ENCODE peak calls at places on chromosomes 7 and 10, in four cellular contexts. K, I, C and G are unnamed samples.

GRCh38 chr10:33055636-33056035 is 97.6 kb upstream of the ITGB1 start:
- DNase-seq in K (no peak), I (no peak), C (no peak), G (no peak)

GRCh38 chr7:20241491-20242261 is 24.5 kb upstream of the MACC1 start:
- DNase-seq in K (no peak), I (no peak), C (no peak), G (no peak)

GRCh38 chr10:11345224-11346054 is 266.0 kb downstream of the USP6NL start:
- DNase-seq in K (no peak), I (no peak), C (peak; percentile 26), G (peak; percentile 24)

GRCh38 chr7:1649751-1650326 is 20.2 kb upstream of the ELFN1 start:
- DNase-seq in K (no peak), I (no peak), C (no peak), G (no peak)

GRCh38 chr7:20352573-20353304 is 22.0 kb downstream of the ITGB8 start:
- DNase-seq in K (no peak), I (no peak), C (no peak), G (no peak)

GRCh38 chr7:95867309-95867708 is 95.0 kb downstream of the DYNC1I1 start:
- DNase-seq in K (no peak), I (no peak), C (no peak), G (peak; percentile 10)

GRCh38 chr7:106110238-106110560 is 1.9 kb downstream of the SYPL1 start:
- DNase-seq in K (no peak), I (no peak), C (peak; percentile 60), G (no peak)

GRCh38 chr7:114422478-114423217 is 8.0 kb downstream of the FOXP2 start:
- DNase-seq in K (no peak), I (no peak), C (no peak), G (peak; percentile 29)

GRCh38 chr10:60575105-60575504 is 185.4 kb upstream of the ANK3 start:
- DNase-seq in K (no peak), I (no peak), C (no peak), G (no peak)

GRCh38 chr10:119301397-119301796 is 94.0 kb downstream of the GRK5 start:
- DNase-seq in K (no peak), I (no peak), C (peak; percentile 28), G (no peak)

GRCh38 chr7:1520574-1521234 is 9.8 kb upstream of the MAFK start:
- DNase-seq in K (no peak), I (no peak), C (no peak), G (no peak)

GRCh38 chr10:1074748-1075358 is 18.7 kb downstream of the WDR37 start:
- DNase-seq in K (no peak), I (no peak), C (peak; percentile 12), G (no peak)

GRCh38 chr7:977326-978048 is 2.1 kb upstream of the COX19 start:
- DNase-seq in K (no peak), I (peak; percentile 84), C (no peak), G (peak; percentile 56)

GRCh38 chr7:158078161-158078910 is 509.3 kb downstream of the PTPRN2 start:
- DNase-seq in K (no peak), I (no peak), C (no peak), G (no peak)

GRCh38 chr10:129528376-129528978 is 61.4 kb downstream of the MGMT start:
- DNase-seq in K (no peak), I (no peak), C (no peak), G (no peak)

GRCh38 chr10:122062831-122063674 is 74.1 kb downstream of the TACC2 start:
- DNase-seq in K (peak; percentile 80), I (peak; percentile 90), C (no peak), G (peak; percentile 47)

GRCh38 chr7:1386623-1387220 is 72.5 kb downstream of the MICALL2 start:
- DNase-seq in K (no peak), I (no peak), C (no peak), G (no peak)

GRCh38 chr10:29618341-29619171 is 16.2 kb downstream of the SVIL start:
- DNase-seq in K (no peak), I (no peak), C (no peak), G (peak; percentile 45)

GRCh38 chr10:16720812-16721211 is 96.4 kb downstream of the RSU1 start:
- DNase-seq in K (no peak), I (no peak), C (no peak), G (no peak)

GRCh38 chr10:84264611-84265141 is 19.8 kb downstream of the RGR start:
- DNase-seq in K (peak; percentile 58), I (no peak), C (peak; percentile 66), G (peak; percentile 84)

GRCh38 chr10:26368463-26368862 is 69.7 kb upstream of the APBB1IP start:
- DNase-seq in K (no peak), I (no peak), C (no peak), G (no peak)

GRCh38 chr7:74092964-74093339 is 9.3 kb downstream of the LIMK1 start:
- DNase-seq in K (peak; percentile 77), I (peak; percentile 87), C (peak; percentile 85), G (no peak)

GRCh38 chr7:71566991-71567390 is 435.0 kb downstream of the GALNT17 start:
- DNase-seq in K (no peak), I (no peak), C (no peak), G (no peak)

GRCh38 chr10:130914377-130914776 is 397.1 kb downstream of the TCERG1L start:
- DNase-seq in K (no peak), I (no peak), C (no peak), G (peak; percentile 59)

GRCh38 chr10:30671011-30671616 is 41.6 kb upstream of the LYZL2 start:
- DNase-seq in K (no peak), I (no peak), C (peak; percentile 66), G (peak; percentile 70)

GRCh38 chr7:13115157-13115772 is 427.8 kb downstream of the ARL4A start:
- DNase-seq in K (no peak), I (no peak), C (no peak), G (peak; percentile 79)

GRCh38 chr7:100367251-100367620 is 6.1 kb upstream of the PILRA start:
- DNase-seq in K (no peak), I (peak; percentile 37), C (no peak), G (no peak)

GRCh38 chr10:78894841-78895195 is 173.9 kb upstream of the ZMIZ1 start:
- DNase-seq in K (no peak), I (no peak), C (no peak), G (no peak)

GRCh38 chr10:118106426-118106825 is 59.7 kb upstream of the RAB11FIP2 start:
- DNase-seq in K (no peak), I (no peak), C (peak; percentile 5), G (peak; percentile 43)

GRCh38 chr7:112448376-112448775 is 1.9 kb upstream of the IFRD1 start:
- DNase-seq in K (no peak), I (no peak), C (no peak), G (no peak)

GRCh38 chr7:148630078-148630477 is 39.5 kb downstream of the C7orf33 start:
- DNase-seq in K (no peak), I (no peak), C (no peak), G (no peak)

GRCh38 chr10:2933041-2933440 is 134.3 kb upstream of the PFKP start:
- DNase-seq in K (no peak), I (no peak), C (no peak), G (no peak)

GRCh38 chr7:22361795-22362194 is 4.8 kb upstream of the RAPGEF5 start:
- DNase-seq in K (no peak), I (no peak), C (no peak), G (no peak)

GRCh38 chr10:91939653-91940052 is 16.1 kb downstream of the BTAF1 start:
- DNase-seq in K (no peak), I (no peak), C (no peak), G (no peak)

DNA sequence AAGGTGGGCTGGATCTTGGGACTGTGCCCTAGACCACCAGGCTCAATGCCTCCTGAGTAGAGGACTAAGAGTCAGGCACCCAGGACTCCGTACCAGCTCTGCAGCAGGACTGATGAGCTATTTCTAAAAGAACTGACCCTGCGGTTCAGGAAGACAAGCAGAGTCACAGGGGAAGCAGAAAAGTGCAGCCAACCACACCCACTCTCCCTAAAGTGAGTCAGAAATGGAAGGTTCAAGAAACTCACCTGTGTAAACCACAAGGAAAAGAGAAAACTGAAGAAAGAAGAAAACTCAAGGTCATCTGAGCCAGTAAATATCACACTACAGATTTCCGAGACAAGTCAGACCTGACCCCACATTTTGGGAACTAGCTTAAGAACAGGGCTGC is 2.5 kb downstream of the PARP12 start:
- DNase-seq in K (no peak), I (no peak), C (no peak), G (no peak)
- H3K4me1 ChIP-seq in K (peaks cover 51% of the 10 kb centered on the region), I (peaks cover 20% of the 10 kb centered on the region), C (peaks cover 7% of the 10 kb centered on the region), G (no peaks in the 10 kb centered on the region)

GRCh38 chr7:151692721-151693120 is 173.0 kb upstream of the RHEB start:
- DNase-seq in K (peak; percentile 49), I (peak; percentile 52), C (no peak), G (no peak)

GRCh38 chr7:151690597-151690996 is 170.9 kb upstream of the RHEB start:
- DNase-seq in K (no peak), I (peak; percentile 3), C (no peak), G (no peak)

GRCh38 chr7:151689196-151689971 is 169.7 kb upstream of the RHEB start:
- DNase-seq in K (peak; percentile 62), I (peak; percentile 87), C (no peak), G (no peak)

GRCh38 chr7:151693140-151693539 is 173.4 kb upstream of the RHEB start:
- DNase-seq in K (no peak), I (peak; percentile 45), C (no peak), G (no peak)

GRCh38 chr7:151691449-151691848 is 171.8 kb upstream of the RHEB start:
- DNase-seq in K (no peak), I (no peak), C (no peak), G (no peak)
- H3K4me1 ChIP-seq in K (peaks cover 89% of the 10 kb centered on the region), I (peaks cover 32% of the 10 kb centered on the region), C (no peaks in the 10 kb centered on the region), G (peaks cover 10% of the 10 kb centered on the region)

GRCh38 chr10:124149143-124149542 is 55.7 kb upstream of the CHST15 start:
- DNase-seq in K (no peak), I (peak; percentile 23), C (no peak), G (peak; percentile 52)
- H3K4me1 ChIP-seq in K (peaks cover 52% of the 10 kb centered on the region), I (peaks cover 22% of the 10 kb centered on the region), C (peaks cover 97% of the 10 kb centered on the region), G (peaks cover 45% of the 10 kb centered on the region)

DNA sequence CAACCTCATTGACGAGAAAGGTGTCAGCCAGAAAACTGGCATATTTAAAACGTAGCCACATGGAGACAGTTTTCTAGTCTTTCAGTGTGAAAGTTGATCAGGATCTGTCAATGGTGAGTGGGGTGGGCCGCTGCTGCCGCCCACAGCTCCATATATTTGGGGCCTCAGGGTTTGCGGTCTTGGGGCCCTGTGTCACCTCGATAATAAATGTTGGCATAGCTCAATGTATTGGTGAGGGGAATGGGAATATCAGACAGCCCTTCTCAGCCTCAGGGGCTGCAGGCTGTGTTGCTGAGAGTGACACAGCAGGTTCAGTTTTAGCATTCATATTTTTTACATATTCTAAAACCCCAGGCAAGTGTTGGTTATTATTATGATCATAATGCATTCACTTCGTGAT is 5.2 kb downstream of the CDH23 start:
- DNase-seq in K (no peak), I (no peak), C (no peak), G (no peak)
- H3K4me1 ChIP-seq in K (peaks cover 18% of the 10 kb centered on the region), I (peaks cover 6% of the 10 kb centered on the region), C (no peaks in the 10 kb centered on the region), G (peaks cover 14% of the 10 kb centered on the region)

DNA sequence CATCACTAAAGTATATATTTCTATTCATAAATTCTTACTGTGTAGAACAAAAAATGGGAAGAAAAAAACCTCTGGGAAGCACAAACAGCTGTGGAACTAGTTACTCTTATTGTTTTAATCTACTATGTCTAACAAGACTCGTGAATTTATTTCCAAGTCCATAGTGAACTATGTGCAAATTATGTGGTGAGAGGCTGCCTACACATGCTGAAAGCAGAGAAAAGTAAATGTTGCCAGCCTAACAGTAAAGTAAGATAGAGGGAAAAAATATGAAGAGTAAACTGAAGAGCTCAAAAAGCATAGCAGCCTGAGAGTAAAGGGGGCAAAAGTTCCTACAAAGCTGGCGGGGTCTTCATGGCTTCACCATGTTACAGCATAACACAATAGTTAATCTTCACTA is 3.0 kb downstream of the GDI2 start:
- DNase-seq in K (no peak), I (no peak), C (peak; percentile 34), G (no peak)
- H3K4me1 ChIP-seq in K (peaks cover 73% of the 10 kb centered on the region), I (peaks cover 22% of the 10 kb centered on the region), C (peaks cover 68% of the 10 kb centered on the region), G (peaks cover 34% of the 10 kb centered on the region)